ENCODE peak calls at places on chromosomes 3 and 15, in four cellular contexts. U is tibial artery; S is activated T-helper 1 cell treated with Interleukin-2 at 50 U/mL for 16 hours; K is activated naive CD4-positive, alpha-beta T cell. N is an unnamed sample.

GRCh38 chr3:157856078-157856939 is 249.9 kb downstream of the SHOX2 start:
- DNase-seq in U (no peak), S (no peak), K (no peak), N (no peak)

GRCh38 chr15:28128036-28128435 is 28.9 kb upstream of the OCA2 start:
- DNase-seq in U (no peak), S (no peak), K (no peak), N (no peak)

GRCh38 chr3:51024765-51025681 is 350.3 kb downstream of the DOCK3 start:
- DNase-seq in U (no peak), S (peak; percentile 69), K (peak; percentile 11), N (peak; percentile 28)

GRCh38 chr3:66195347-66195783 is 25.4 kb upstream of the SLC25A26 start:
- DNase-seq in U (peak; percentile 67), S (no peak), K (no peak), N (no peak)

GRCh38 chr3:147799601-147800000 is 390.4 kb downstream of the ZIC1 start:
- DNase-seq in U (no peak), S (no peak), K (no peak), N (no peak)

GRCh38 chr3:113771993-113772392 is 25.2 kb downstream of the ATP6V1A start:
- DNase-seq in U (no peak), S (no peak), K (no peak), N (no peak)

GRCh38 chr15:63915209-63915887 is 81.6 kb upstream of the HERC1 start:
- DNase-seq in U (peak; percentile 21), S (no peak), K (no peak), N (no peak)

GRCh38 chr3:113664523-113665094 is 31.8 kb downstream of the USF3 start:
- DNase-seq in U (no peak), S (no peak), K (no peak), N (no peak)

GRCh38 chr3:51712020-51712385 is 5.1 kb downstream of the GRM2 start:
- DNase-seq in U (no peak), S (no peak), K (no peak), N (no peak)

GRCh38 chr3:170520996-170521395 is 64.9 kb downstream of the SLC7A14 start:
- DNase-seq in U (no peak), S (no peak), K (no peak), N (no peak)

GRCh38 chr3:14632445-14632930 is 19.1 kb upstream of the CCDC174 start:
- DNase-seq in U (no peak), S (no peak), K (no peak), N (no peak)

GRCh38 chr15:32994810-32995424 is 199.6 kb downstream of the FMN1 start:
- DNase-seq in U (no peak), S (no peak), K (no peak), N (no peak)

GRCh38 chr3:177487635-177488186 is 290.4 kb upstream of the TBL1XR1 start:
- DNase-seq in U (no peak), S (no peak), K (no peak), N (no peak)

GRCh38 chr3:170040283-170040907 is 2.6 kb downstream of the GPR160 start:
- DNase-seq in U (no peak), S (no peak), K (no peak), N (no peak)

GRCh38 chr3:138833908-138834358 is 795 bp downstream of the PIK3CB start:
- DNase-seq in U (no peak), S (peak; percentile 1), K (no peak), N (no peak)

GRCh38 chr3:152968388-152969024 is 133.6 kb downstream of the P2RY1 start:
- DNase-seq in U (no peak), S (no peak), K (no peak), N (no peak)

GRCh38 chr15:61764141-61764540 is 296.1 kb downstream of the VPS13C start:
- DNase-seq in U (no peak), S (no peak), K (no peak), N (no peak)

GRCh38 chr3:181932039-181932438 is 220.3 kb downstream of the SOX2 start:
- DNase-seq in U (no peak), S (no peak), K (no peak), N (no peak)

GRCh38 chr3:152264378-152264777 is 4.4 kb upstream of the MBNL1 start:
- DNase-seq in U (no peak), S (no peak), K (no peak), N (no peak)

GRCh38 chr15:55564347-55565145 is 23.6 kb downstream of the PYGO1 start:
- DNase-seq in U (no peak), S (no peak), K (no peak), N (no peak)

GRCh38 chr15:98983333-98983732 is 24.3 kb downstream of the PGPEP1L start:
- DNase-seq in U (peak; percentile 79), S (no peak), K (no peak), N (no peak)

GRCh38 chr15:41811432-41812195 is 16.3 kb upstream of the JMJD7 start:
- DNase-seq in U (peak; percentile 90), S (peak; percentile 52), K (peak; percentile 35), N (peak; percentile 75)

GRCh38 chr15:57504599-57504940 is 87.1 kb upstream of the MYZAP start:
- DNase-seq in U (no peak), S (no peak), K (no peak), N (no peak)

GRCh38 chr15:57041416-57041815 is 123.0 kb downstream of the TCF12 start:
- DNase-seq in U (no peak), S (no peak), K (no peak), N (no peak)

GRCh38 chr15:68617001-68617400 is 38.2 kb downstream of the CORO2B start:
- DNase-seq in U (no peak), S (no peak), K (no peak), N (no peak)

GRCh38 chr3:16178628-16178988 is 4.1 kb downstream of the GALNT15 start:
- DNase-seq in U (no peak), S (no peak), K (no peak), N (no peak)

GRCh38 chr3:41679412-41679811 is 282.5 kb downstream of the ULK4 start:
- DNase-seq in U (no peak), S (no peak), K (no peak), N (no peak)

GRCh38 chr3:171565671-171566070 is 105.5 kb upstream of the TNIK start:
- DNase-seq in U (no peak), S (no peak), K (no peak), N (no peak)

GRCh38 chr15:81126887-81127286 is 7.2 kb upstream of the CFAP161 start:
- DNase-seq in U (no peak), S (no peak), K (no peak), N (no peak)

GRCh38 chr15:33766329-33766728 is 202.0 kb upstream of the CHRM5 start:
- DNase-seq in U (no peak), S (no peak), K (no peak), N (no peak)

N was measured in breast epithelium.